ENCODE peak calls at places on chromosome 10, in four cellular contexts. C is GM06990, B is Peyer's patch, F is tibial artery. Z is an unnamed sample.
A peak's percentile ranks its signal among the peaks of the same experiment; 100 is the strongest.

GRCh38 chr10:60338002-60338564 is 51.6 kb downstream of the ANK3 start:
- DNase-seq in C (no peak), B (no peak), F (no peak), Z (no peak)

GRCh38 chr10:99852481-99853213 is 70.2 kb downstream of the ABCC2 start:
- DNase-seq in C (no peak), B (no peak), F (no peak), Z (no peak)

GRCh38 chr10:119496282-119496681 is 46.2 kb downstream of the RGS10 start:
- DNase-seq in C (no peak), B (no peak), F (no peak), Z (peak; percentile 58)

GRCh38 chr10:34959786-34960185 is 130.4 kb downstream of the CUL2 start:
- DNase-seq in C (no peak), B (no peak), F (no peak), Z (no peak)

GRCh38 chr10:101062231-101063161 is 707 bp downstream of the KAZALD1 start:
- DNase-seq in C (peak; percentile 83), B (peak; percentile 91), F (no peak), Z (peak; percentile 79)

GRCh38 chr10:30935078-30935477 is 96.6 kb downstream of the ZNF438 start:
- DNase-seq in C (peak; percentile 33), B (no peak), F (no peak), Z (no peak)

GRCh38 chr10:26855186-26855585 is 5.6 kb downstream of the ABI1 start:
- DNase-seq in C (no peak), B (no peak), F (no peak), Z (no peak)

GRCh38 chr10:118210276-118210675 is 131.8 kb downstream of the FAM204A start:
- DNase-seq in C (no peak), B (no peak), F (no peak), Z (no peak)

GRCh38 chr10:86522385-86522855 is 828 bp upstream of the WAPL start:
- DNase-seq in C (no peak), B (no peak), F (no peak), Z (no peak)

GRCh38 chr10:29610876-29611647 is 23.7 kb downstream of the SVIL start:
- DNase-seq in C (no peak), B (no peak), F (no peak), Z (no peak)

GRCh38 chr10:30529373-30529998 is 95.5 kb downstream of the MAP3K8 start:
- DNase-seq in C (peak; percentile 91), B (peak; percentile 60), F (peak; percentile 76), Z (peak; percentile 66)

DNA sequence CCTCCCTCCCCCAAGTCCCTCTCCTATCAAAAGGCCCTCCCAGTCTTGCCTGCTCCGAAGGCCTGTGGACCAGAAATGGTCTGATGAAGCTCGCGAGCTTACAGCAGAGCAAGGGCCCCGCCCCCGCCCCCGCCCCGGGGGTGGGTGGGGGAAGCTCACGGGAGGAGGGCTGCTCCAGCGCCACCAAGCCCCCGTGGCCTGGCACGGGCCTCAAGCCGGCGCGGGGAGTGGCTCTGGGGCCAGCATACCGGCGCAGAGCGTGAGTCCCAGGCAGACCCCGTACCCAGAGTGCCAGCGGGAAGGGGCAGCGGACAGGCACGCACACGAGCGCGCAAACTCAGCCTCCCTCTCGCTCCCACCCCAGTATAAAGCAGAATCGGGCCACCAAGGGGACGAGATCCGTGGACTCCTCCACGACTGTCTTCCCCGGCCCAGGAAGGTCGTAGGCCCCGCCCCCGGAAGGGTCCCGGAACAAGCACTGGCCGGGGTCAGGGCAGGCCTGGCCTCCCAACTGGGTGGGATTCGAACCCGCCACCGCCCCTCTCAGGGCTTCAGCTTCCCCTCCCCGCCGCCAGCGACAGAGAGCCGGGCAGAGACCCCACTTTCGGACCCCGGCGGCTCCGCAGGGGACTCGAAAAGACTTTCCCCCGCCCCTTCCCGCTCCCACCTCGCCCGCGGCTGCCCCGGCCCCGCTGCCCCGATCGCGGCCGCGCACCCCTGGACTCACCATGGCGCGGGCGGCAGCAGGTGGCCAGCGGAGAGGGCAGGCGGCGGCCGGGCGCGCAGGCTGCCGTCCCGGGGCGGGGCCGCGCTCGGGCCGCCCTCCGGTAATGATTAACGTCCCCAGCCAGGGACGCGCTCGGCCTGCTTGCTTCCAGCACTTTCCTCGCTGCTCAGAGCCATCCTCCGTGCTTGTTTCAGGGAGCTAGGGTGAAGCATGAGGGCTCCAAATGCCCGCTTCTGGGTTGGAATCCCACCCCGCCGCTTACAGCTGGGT is at the start of gene PCBD1:
- DNase-seq in C (peak; percentile 84), B (peak; percentile 90), F (peak; percentile 77), Z (peak; percentile 87)
- TF ChIP-seq CTCF in C (no peak), B (no peak), F (no peak), Z (no peak)

DNA sequence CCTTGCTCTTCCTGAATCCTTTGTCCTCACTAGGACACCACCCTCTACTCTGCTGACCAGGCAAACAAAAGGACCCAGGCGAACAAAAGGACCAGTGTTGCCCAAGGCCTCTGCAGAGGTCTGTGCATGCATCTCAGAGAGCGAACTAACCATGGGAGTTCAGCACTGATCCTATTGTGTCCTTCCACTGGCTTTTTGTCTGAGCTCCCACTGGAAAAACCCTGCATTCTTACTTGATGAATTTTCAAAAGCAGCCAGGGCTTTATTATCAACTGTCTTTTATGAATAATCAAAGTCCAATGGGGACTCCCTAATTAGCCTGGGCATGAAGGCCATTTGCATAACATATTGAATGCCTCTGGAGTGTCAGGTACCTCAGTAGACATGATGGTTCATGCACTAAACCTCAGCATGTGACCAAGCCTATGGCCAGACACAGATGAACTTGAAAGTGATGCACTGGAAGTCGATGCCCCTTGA is 140.6 kb downstream of the KCNMA1 start:
- DNase-seq in C (no peak), B (no peak), F (no peak), Z (no peak)
- TF ChIP-seq CTCF in C (no peak), B (no peak), F (no peak), Z (no peak)

DNA sequence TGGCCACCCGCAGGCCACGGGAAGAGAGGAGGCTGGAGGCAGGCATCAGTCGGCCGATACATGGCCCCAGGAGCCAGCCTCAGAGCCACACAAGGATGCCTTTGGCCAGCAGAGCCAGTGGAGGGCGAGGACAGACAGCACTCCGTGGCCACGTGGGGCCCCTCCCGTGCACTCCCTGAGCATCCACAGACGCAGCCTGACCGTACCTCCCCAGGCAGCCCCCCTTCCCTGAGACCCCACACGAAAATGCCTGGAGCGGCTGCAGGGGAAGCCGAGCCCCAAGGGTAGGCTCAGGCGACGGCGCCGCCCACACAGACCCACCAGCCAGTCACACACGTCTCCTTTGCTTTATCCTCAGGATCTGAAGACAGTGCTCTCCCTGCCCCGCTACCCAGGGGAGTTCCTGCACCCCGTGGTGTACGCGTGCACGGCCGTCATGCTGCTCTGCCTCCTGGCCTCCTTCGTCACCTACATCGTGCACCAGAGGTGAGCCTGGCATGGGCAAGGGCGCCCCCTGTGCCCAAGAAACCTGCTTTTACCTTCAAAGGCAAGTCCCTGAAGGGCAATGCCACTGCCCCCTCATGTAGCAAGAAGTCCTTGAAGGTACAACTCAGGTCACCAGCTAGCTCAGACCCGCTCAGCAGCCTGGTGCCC is 9.0 kb downstream of the ADGRA1 start:
- DNase-seq in C (no peak), B (no peak), F (no peak), Z (no peak)
- TF ChIP-seq CTCF in C (no peak), B (no peak), F (no peak), Z (no peak)

GRCh38 chr10:96832721-96833219 is 672 bp downstream of the LCOR start:
- DNase-seq in C (peak; percentile 92), B (peak; percentile 92), F (peak; percentile 82), Z (peak; percentile 94)

GRCh38 chr10:96830511-96831199 is 1.4 kb upstream of the LCOR start:
- DNase-seq in C (peak; percentile 63), B (peak; percentile 65), F (peak; percentile 57), Z (peak; percentile 72)

GRCh38 chr10:96831867-96832720 is at the start of gene LCOR:
- DNase-seq in C (peak; percentile 95), B (peak; percentile 88), F (peak; percentile 82), Z (peak; percentile 96)

GRCh38 chr10:96833220-96834001 is 1.3 kb downstream of the LCOR start:
- DNase-seq in C (peak; percentile 43), B (peak; percentile 61), F (no peak), Z (peak; percentile 42)

DNA sequence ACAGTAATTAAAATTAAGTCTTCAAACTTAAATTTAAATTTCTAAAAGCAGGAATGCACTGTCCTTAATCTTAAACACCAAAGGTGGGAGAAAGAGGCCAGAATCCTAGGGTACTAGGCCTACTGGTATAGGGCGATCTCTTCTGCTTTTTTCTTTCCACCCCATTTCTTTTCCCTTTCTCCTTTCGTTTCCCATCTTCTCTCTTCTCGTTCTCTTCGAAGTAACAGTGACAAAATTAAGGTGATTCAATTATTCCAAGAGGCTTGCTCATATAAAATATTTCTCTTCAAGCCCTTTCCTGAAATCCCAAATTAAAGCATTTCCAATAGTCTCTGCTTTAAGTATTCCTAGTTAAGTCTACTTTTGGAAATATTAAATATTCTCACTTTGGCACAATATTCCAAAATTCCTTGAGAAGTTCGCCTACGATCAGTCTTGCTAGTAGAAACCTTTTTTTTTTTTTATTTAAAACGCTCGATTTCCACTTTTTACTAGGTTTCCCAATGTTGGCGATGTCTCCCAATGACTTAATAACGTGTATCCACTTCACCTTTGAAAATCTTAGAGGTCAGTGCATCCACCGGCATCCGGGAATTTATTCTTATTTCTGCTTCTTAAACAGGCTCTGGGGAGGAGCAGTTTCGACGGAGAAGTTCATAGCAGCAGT is 765 bp upstream of the LCOR start:
- DNase-seq in C (no peak), B (no peak), F (no peak), Z (no peak)
- TF ChIP-seq CTCF in C (no peak), B (no peak), F (no peak), Z (no peak)

GRCh38 chr10:71395621-71396020 is 1.1 kb upstream of the CDH23 start:
- DNase-seq in C (no peak), B (no peak), F (no peak), Z (no peak)
- TF ChIP-seq CTCF in C (no peak), B (no peak), F (no peak), Z (no peak)

DNA sequence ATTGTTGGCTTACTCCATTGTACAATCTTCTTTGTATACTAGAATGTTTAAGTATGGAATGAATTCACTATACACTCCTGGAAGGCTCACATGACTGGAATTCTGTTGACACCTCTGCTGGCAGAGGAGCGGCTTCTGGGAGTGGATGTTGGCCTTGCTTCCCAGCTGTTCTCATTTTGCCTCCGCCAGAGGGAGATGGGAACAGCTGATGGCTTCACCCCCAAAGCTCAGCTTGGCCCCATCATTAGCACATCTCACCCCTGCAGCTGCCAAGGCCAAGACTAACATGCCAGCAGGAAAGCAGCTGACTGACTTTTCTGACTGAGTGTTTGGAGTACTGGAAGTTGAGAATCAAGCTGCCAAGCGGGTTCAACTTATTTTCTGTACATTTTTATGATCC is 15.1 kb downstream of the ADAM12 start:
- DNase-seq in C (no peak), B (no peak), F (peak; percentile 51), Z (no peak)
- TF ChIP-seq CTCF in C (no peak), B (no peak), F (no peak), Z (no peak)